ENCODE peak calls at places on chromosomes 2 and 18, in nine cellular contexts. T is AG04450, Q is WERI-Rb-1, M is tibial nerve, I is fibroblast of mammary gland, V is adrenal gland, D is choroid plexus epithelial cell, P is epithelial cell of esophagus, S is cardiac muscle cell. Z is an unnamed sample.

GRCh38 chr2:31286230-31286629 is 52.3 kb downstream of the EHD3 start:
- DNase-seq in T (no peak), Q (no peak), M (no peak), I (no peak), V (no peak), D (no peak), P (peak), S (no peak), Z (no peak)

GRCh38 chr18:68991281-68991680 is 193.4 kb downstream of the CCDC102B start:
- DNase-seq in T (no peak), Q (no peak), M (no peak), I (peak), V (no peak), D (peak), P (no peak), S (peak), Z (peak)

GRCh38 chr2:24919100-24919976 is 699 bp downstream of the ADCY3 start:
- DNase-seq in T (no peak), Q (peak), M (no peak), I (no peak), V (no peak), D (no peak), P (peak), S (peak), Z (no peak)

GRCh38 chr18:7626175-7626921 is 59.2 kb downstream of the PTPRM start:
- DNase-seq in T (no peak), Q (no peak), M (no peak), I (no peak), V (no peak), D (no peak), P (no peak), S (no peak), Z (no peak)

GRCh38 chr2:69768217-69768616 is 26.3 kb downstream of the ANXA4 start:
- DNase-seq in T (no peak), Q (no peak), M (no peak), I (no peak), V (no peak), D (no peak), P (no peak), S (no peak), Z (no peak)

GRCh38 chr18:67669993-67670671 is 153.6 kb upstream of the DSEL start:
- DNase-seq in T (peak), Q (no peak), M (no peak), I (peak), V (no peak), D (peak), P (peak), S (peak), Z (no peak)

GRCh38 chr18:55338955-55339662 is 248.9 kb downstream of the TCF4 start:
- DNase-seq in T (no peak), Q (no peak), M (no peak), I (peak), V (no peak), D (peak), P (no peak), S (peak), Z (no peak)

GRCh38 chr2:144096531-144096930 is 423.4 kb downstream of the ZEB2 start:
- DNase-seq in T (peak), Q (no peak), M (no peak), I (no peak), V (no peak), D (no peak), P (no peak), S (no peak), Z (no peak)

GRCh38 chr18:5475252-5475651 is 68.5 kb downstream of the EPB41L3 start:
- DNase-seq in T (no peak), Q (no peak), M (no peak), I (no peak), V (no peak), D (peak), P (no peak), S (peak), Z (no peak)

GRCh38 chr2:60118917-60119316 is 434.5 kb downstream of the BCL11A start:
- DNase-seq in T (no peak), Q (no peak), M (no peak), I (no peak), V (no peak), D (no peak), P (no peak), S (no peak), Z (no peak)

GRCh38 chr2:19702267-19702666 is 199.5 kb downstream of the TTC32 start:
- DNase-seq in T (no peak), Q (no peak), M (no peak), I (peak), V (no peak), D (peak), P (peak), S (peak), Z (no peak)

GRCh38 chr2:28753043-28753683 is 1.5 kb downstream of the PPP1CB start:
- DNase-seq in T (peak), Q (peak), M (peak), I (peak), V (peak), D (peak), P (peak), S (peak), Z (peak)

GRCh38 chr2:20625920-20626697 is 24.8 kb downstream of the HS1BP3 start:
- DNase-seq in T (no peak), Q (no peak), M (peak), I (peak), V (no peak), D (peak), P (no peak), S (no peak), Z (no peak)

GRCh38 chr18:26963292-26963691 is 97.8 kb upstream of the AQP4 start:
- DNase-seq in T (no peak), Q (no peak), M (no peak), I (no peak), V (no peak), D (peak), P (peak), S (peak), Z (no peak)

GRCh38 chr2:156826342-156826933 is 390.3 kb downstream of the GPD2 start:
- DNase-seq in T (peak), Q (no peak), M (no peak), I (peak), V (peak), D (peak), P (peak), S (peak), Z (peak)

GRCh38 chr2:37775908-37776250 is 104.4 kb upstream of the CDC42EP3 start:
- DNase-seq in T (no peak), Q (no peak), M (peak), I (peak), V (no peak), D (peak), P (peak), S (peak), Z (no peak)

GRCh38 chr2:188285049-188285448 is 6.6 kb upstream of the GULP1 start:
- DNase-seq in T (no peak), Q (no peak), M (no peak), I (no peak), V (no peak), D (no peak), P (peak), S (no peak), Z (no peak)

GRCh38 chr2:213202006-213202405 is 50.6 kb upstream of the IKZF2 start:
- DNase-seq in T (no peak), Q (no peak), M (no peak), I (peak), V (no peak), D (no peak), P (no peak), S (peak), Z (no peak)

GRCh38 chr2:145739679-145740078 is 1219.8 kb upstream of the ZEB2 start:
- DNase-seq in T (no peak), Q (no peak), M (no peak), I (no peak), V (no peak), D (no peak), P (no peak), S (no peak), Z (no peak)

GRCh38 chr2:240646061-240646899 is 21.0 kb downstream of the GPR35 start:
- DNase-seq in T (no peak), Q (no peak), M (no peak), I (no peak), V (no peak), D (no peak), P (no peak), S (no peak), Z (no peak)

GRCh38 chr2:215432759-215433594 is 2.9 kb downstream of the FN1 start:
- DNase-seq in T (no peak), Q (no peak), M (no peak), I (peak), V (no peak), D (peak), P (no peak), S (peak), Z (no peak)

GRCh38 chr18:10131036-10131774 is 217.4 kb downstream of the VAPA start:
- DNase-seq in T (no peak), Q (no peak), M (no peak), I (no peak), V (no peak), D (no peak), P (peak), S (peak), Z (no peak)

GRCh38 chr2:232146294-232146693 is 184.8 kb downstream of the DIS3L2 start:
- DNase-seq in T (no peak), Q (no peak), M (no peak), I (peak), V (no peak), D (peak), P (peak), S (no peak), Z (no peak)

GRCh38 chr2:12709207-12709522 is 7.6 kb upstream of the TRIB2 start:
- DNase-seq in T (no peak), Q (no peak), M (no peak), I (no peak), V (no peak), D (no peak), P (no peak), S (no peak), Z (no peak)

GRCh38 chr2:119683717-119684443 is 4.9 kb downstream of the TMEM177 start:
- DNase-seq in T (no peak), Q (peak), M (no peak), I (peak), V (peak), D (peak), P (no peak), S (peak), Z (peak)

GRCh38 chr2:236826727-236827126 is 257.1 kb downstream of the ACKR3 start:
- DNase-seq in T (no peak), Q (no peak), M (no peak), I (no peak), V (no peak), D (no peak), P (no peak), S (no peak), Z (no peak)

GRCh38 chr2:9326975-9327374 is 96.4 kb downstream of the ITGB1BP1 start:
- DNase-seq in T (no peak), Q (no peak), M (no peak), I (no peak), V (no peak), D (peak), P (no peak), S (peak), Z (no peak)

GRCh38 chr18:32025744-32026143 is 7.1 kb downstream of the RNF125 start:
- DNase-seq in T (no peak), Q (no peak), M (no peak), I (no peak), V (no peak), D (no peak), P (no peak), S (no peak), Z (no peak)

GRCh38 chr18:32026491-32027086 is 8.0 kb downstream of the RNF125 start:
- DNase-seq in T (no peak), Q (no peak), M (no peak), I (no peak), V (no peak), D (no peak), P (no peak), S (no peak), Z (no peak)

GRCh38 chr18:32019251-32019943 is 772 bp downstream of the RNF125 start:
- DNase-seq in T (no peak), Q (peak), M (peak), I (peak), V (peak), D (peak), P (peak), S (peak), Z (no peak)

GRCh38 chr18:32018331-32019250 is at the start of gene RNF125:
- DNase-seq in T (peak), Q (peak), M (peak), I (peak), V (peak), D (peak), P (peak), S (peak), Z (peak)

GRCh38 chr18:32021756-32022564 is 3.3 kb downstream of the RNF125 start:
- DNase-seq in T (no peak), Q (no peak), M (no peak), I (no peak), V (no peak), D (no peak), P (no peak), S (no peak), Z (no peak)
- H3K4me3 ChIP-seq in T (no peak), Q (no peak), M (no peak), I (no peak), V (no peak), D (no peak), P (no peak), S (no peak), Z (no peak)

DNA sequence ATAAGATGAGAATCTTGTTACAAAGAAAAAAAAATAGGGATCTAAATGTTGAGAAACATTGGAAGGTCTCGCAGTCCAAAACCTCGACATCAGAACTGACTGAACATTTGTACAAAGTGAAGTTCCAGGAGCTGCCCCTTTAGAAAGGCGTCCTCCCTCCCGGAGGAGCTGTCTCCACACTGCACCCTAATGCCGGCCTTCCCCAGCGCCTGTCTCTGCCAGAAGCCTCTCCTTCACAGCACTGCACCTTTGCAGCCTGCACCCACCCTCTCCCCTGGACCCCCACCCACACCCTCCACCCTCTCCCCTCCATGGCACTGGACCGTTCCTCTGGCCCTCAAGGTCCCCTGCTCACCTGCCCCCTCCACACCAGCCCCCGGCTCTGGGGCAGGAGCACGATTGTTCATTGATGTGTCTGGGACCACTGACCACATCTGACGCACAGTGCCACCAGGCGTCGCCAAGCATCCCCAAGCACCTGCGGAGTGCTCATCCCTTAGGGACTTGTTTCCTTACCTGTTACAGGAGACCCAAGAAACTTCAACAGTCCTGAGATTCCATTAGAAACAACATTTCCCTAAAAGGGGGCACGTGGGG is 90.3 kb upstream of the SNTG2 start:
- DNase-seq in T (no peak), Q (no peak), M (no peak), I (no peak), V (no peak), D (no peak), P (no peak), S (no peak), Z (no peak)
- TF ChIP-seq CTCF in T (no peak), Q (no peak), M (no peak), I (no peak), V (no peak), D (no peak), P (no peak), S (no peak), Z (no peak)

GRCh38 chr2:47025969-47026610 is 110.5 kb upstream of the MCFD2 start:
- DNase-seq in T (no peak), Q (no peak), M (no peak), I (no peak), V (no peak), D (no peak), P (no peak), S (no peak), Z (no peak)

GRCh38 chr2:47026738-47027531 is 111.3 kb upstream of the MCFD2 start:
- DNase-seq in T (no peak), Q (peak), M (no peak), I (no peak), V (no peak), D (no peak), P (peak), S (no peak), Z (no peak)

GRCh38 chr2:47029737-47030524 is 114.3 kb upstream of the MCFD2 start:
- DNase-seq in T (no peak), Q (peak), M (no peak), I (no peak), V (peak), D (no peak), P (peak), S (no peak), Z (no peak)

GRCh38 chr2:47028171-47028570 is 112.6 kb upstream of the MCFD2 start:
- DNase-seq in T (no peak), Q (no peak), M (no peak), I (no peak), V (no peak), D (no peak), P (no peak), S (no peak), Z (no peak)

DNA sequence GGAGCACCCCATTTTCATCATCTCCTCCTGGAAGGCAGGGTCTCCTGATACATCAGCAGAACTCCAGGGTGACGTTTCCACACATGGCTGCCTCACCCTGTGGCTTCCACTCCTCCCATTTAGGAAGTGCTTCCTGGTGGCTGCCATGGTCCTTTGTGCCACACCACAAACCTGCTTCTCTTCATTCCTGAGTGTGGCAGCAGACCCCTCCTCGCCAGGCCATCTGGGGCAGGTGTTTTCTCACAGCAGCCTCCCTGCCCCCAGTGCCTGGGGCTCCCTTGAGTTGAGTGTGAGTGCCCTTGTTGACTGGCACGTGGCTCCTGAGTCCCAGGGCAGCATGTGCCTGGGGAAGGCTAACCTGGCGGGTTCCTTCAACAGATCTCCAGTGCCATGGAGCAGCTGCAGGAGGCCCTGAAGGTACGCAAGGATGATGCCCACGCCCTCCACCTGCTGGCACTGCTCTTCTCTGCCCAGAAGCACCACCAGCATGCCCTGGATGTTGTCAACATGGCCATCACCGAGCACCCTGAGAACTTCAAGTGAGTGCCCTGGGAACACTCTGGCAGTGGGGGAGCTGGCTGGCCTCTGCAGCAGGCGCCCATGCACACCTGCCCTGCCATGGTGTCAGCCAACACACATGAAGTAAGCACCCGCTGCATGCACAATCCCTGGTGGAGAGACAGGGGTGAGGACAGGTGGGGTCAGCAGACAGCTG is 113.4 kb upstream of the MCFD2 start:
- DNase-seq in T (no peak), Q (no peak), M (no peak), I (no peak), V (no peak), D (no peak), P (no peak), S (no peak), Z (no peak)
- H3K4me3 ChIP-seq in T (no peak), Q (no peak), M (no peak), I (no peak), V (no peak), D (no peak), P (no peak), S (no peak), Z (no peak)

GRCh38 chr2:155205201-155205600 is 506.7 kb downstream of the KCNJ3 start:
- DNase-seq in T (no peak), Q (no peak), M (no peak), I (no peak), V (no peak), D (no peak), P (no peak), S (no peak), Z (no peak)
- TF ChIP-seq CTCF in T (no peak), Q (no peak), M (no peak), I (no peak), V (no peak), D (no peak), P (no peak), S (no peak), Z (no peak)

DNA sequence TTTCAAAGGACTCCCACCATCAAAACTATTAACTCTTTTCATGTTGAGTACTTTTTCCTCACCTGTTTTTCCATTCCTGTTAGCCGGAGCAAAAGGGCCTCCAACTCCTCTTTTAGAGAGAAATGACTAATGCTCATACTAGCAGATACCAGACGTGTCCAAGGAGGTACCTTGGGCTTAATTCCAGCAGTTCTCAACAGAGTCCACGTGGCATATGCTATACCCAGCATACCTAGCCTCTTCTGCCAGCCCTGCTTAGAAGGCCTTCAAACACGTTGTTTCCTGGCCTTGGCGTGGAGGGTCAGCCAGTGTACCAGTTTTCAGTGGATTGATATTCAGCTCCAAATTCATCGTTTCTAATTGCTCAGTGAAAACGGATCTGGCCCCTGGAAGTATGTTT is 123.9 kb downstream of the MGAT5 start:
- DNase-seq in T (no peak), Q (no peak), M (no peak), I (no peak), V (peak), D (no peak), P (peak), S (no peak), Z (no peak)
- H3K4me3 ChIP-seq in T (no peak), Q (no peak), M (no peak), I (no peak), V (no peak), D (no peak), P (no peak), S (no peak), Z (no peak)

Z was measured in kidney epithelial cell.